ENCODE peak calls at places on chromosomes 16 and 17, in eight cellular contexts. One of them, this sample, is unnamed.

GRCh38 chr17:11889266-11889665 is 108.0 kb downstream of the ZNF18 start:
- DNase-seq in CD4-positive, alpha-beta T cell: no peak
- DNase-seq in neural progenitor cell: no peak
- DNase-seq in IMR-90: no peak
- DNase-seq in left lung: no peak
- DNase-seq in upper lobe of right lung: no peak
- DNase-seq in right atrium auricular region: no peak
- DNase-seq in Peyer's patch: no peak
- DNase-seq in this sample: no peak

GRCh38 chr16:57970319-57970718 is 609 bp downstream of the CNGB1 start:
- DNase-seq in IMR-90: no peak
- DNase-seq in Peyer's patch: no peak
- DNase-seq in upper lobe of right lung: no peak
- DNase-seq in right atrium auricular region: no peak
- DNase-seq in CD4-positive, alpha-beta T cell: no peak
- DNase-seq in left lung: no peak
- DNase-seq in neural progenitor cell: no peak
- DNase-seq in this sample: no peak

GRCh38 chr17:66675991-66676371 is 158.9 kb upstream of the CACNG5 start:
- DNase-seq in right atrium auricular region: no peak
- DNase-seq in IMR-90: no peak
- DNase-seq in neural progenitor cell: no peak
- DNase-seq in Peyer's patch: no peak
- DNase-seq in upper lobe of right lung: peak
- DNase-seq in left lung: peak
- DNase-seq in CD4-positive, alpha-beta T cell: no peak
- DNase-seq in this sample: no peak

GRCh38 chr16:85961988-85962915 is 63.3 kb downstream of the IRF8 start:
- DNase-seq in right atrium auricular region: no peak
- DNase-seq in Peyer's patch: no peak
- DNase-seq in neural progenitor cell: no peak
- DNase-seq in CD4-positive, alpha-beta T cell: no peak
- DNase-seq in left lung: no peak
- DNase-seq in IMR-90: no peak
- DNase-seq in upper lobe of right lung: no peak
- DNase-seq in this sample: no peak

GRCh38 chr16:70729292-70729691 is 43.4 kb upstream of the MTSS2 start:
- DNase-seq in IMR-90: no peak
- DNase-seq in Peyer's patch: no peak
- DNase-seq in right atrium auricular region: no peak
- DNase-seq in left lung: no peak
- DNase-seq in neural progenitor cell: no peak
- DNase-seq in CD4-positive, alpha-beta T cell: no peak
- DNase-seq in upper lobe of right lung: no peak
- DNase-seq in this sample: no peak

GRCh38 chr16:27286446-27286845 is 17.9 kb upstream of the NSMCE1 start:
- DNase-seq in upper lobe of right lung: no peak
- DNase-seq in IMR-90: peak
- DNase-seq in neural progenitor cell: no peak
- DNase-seq in CD4-positive, alpha-beta T cell: no peak
- DNase-seq in right atrium auricular region: peak
- DNase-seq in left lung: no peak
- DNase-seq in Peyer's patch: no peak
- DNase-seq in this sample: no peak

GRCh38 chr17:69918164-69918563 is 156.9 kb upstream of the KCNJ16 start:
- DNase-seq in upper lobe of right lung: no peak
- DNase-seq in IMR-90: no peak
- DNase-seq in CD4-positive, alpha-beta T cell: no peak
- DNase-seq in neural progenitor cell: no peak
- DNase-seq in Peyer's patch: no peak
- DNase-seq in left lung: no peak
- DNase-seq in right atrium auricular region: no peak
- DNase-seq in this sample: no peak

GRCh38 chr16:65071371-65072311 is 50.2 kb downstream of the CDH11 start:
- DNase-seq in IMR-90: peak
- DNase-seq in right atrium auricular region: peak
- DNase-seq in upper lobe of right lung: peak
- DNase-seq in neural progenitor cell: no peak
- DNase-seq in CD4-positive, alpha-beta T cell: no peak
- DNase-seq in left lung: no peak
- DNase-seq in Peyer's patch: peak
- DNase-seq in this sample: peak

GRCh38 chr17:17495448-17496188 is 577 bp downstream of the RASD1 start:
- DNase-seq in Peyer's patch: peak
- DNase-seq in left lung: no peak
- DNase-seq in upper lobe of right lung: peak
- DNase-seq in right atrium auricular region: peak
- DNase-seq in neural progenitor cell: peak
- DNase-seq in CD4-positive, alpha-beta T cell: no peak
- DNase-seq in IMR-90: peak
- DNase-seq in this sample: no peak

GRCh38 chr16:18948372-18949020 is 22.3 kb upstream of the SMG1 start:
- DNase-seq in Peyer's patch: no peak
- DNase-seq in neural progenitor cell: no peak
- DNase-seq in IMR-90: no peak
- DNase-seq in upper lobe of right lung: no peak
- DNase-seq in right atrium auricular region: no peak
- DNase-seq in CD4-positive, alpha-beta T cell: no peak
- DNase-seq in left lung: no peak
- DNase-seq in this sample: no peak

GRCh38 chr17:42284020-42284369 is 4.3 kb upstream of the STAT5A start:
- DNase-seq in left lung: no peak
- DNase-seq in Peyer's patch: no peak
- DNase-seq in IMR-90: no peak
- DNase-seq in right atrium auricular region: peak
- DNase-seq in CD4-positive, alpha-beta T cell: no peak
- DNase-seq in neural progenitor cell: no peak
- DNase-seq in upper lobe of right lung: no peak
- DNase-seq in this sample: no peak

GRCh38 chr16:27450836-27451341 is 48.9 kb downstream of the IL21R start:
- DNase-seq in CD4-positive, alpha-beta T cell: no peak
- DNase-seq in IMR-90: no peak
- DNase-seq in upper lobe of right lung: no peak
- DNase-seq in left lung: no peak
- DNase-seq in right atrium auricular region: no peak
- DNase-seq in neural progenitor cell: no peak
- DNase-seq in Peyer's patch: peak
- DNase-seq in this sample: no peak

GRCh38 chr17:48068491-48068961 is 20.4 kb downstream of the NFE2L1 start:
- DNase-seq in IMR-90: peak
- DNase-seq in neural progenitor cell: no peak
- DNase-seq in right atrium auricular region: no peak
- DNase-seq in CD4-positive, alpha-beta T cell: no peak
- DNase-seq in left lung: no peak
- DNase-seq in Peyer's patch: peak
- DNase-seq in upper lobe of right lung: no peak
- DNase-seq in this sample: no peak

GRCh38 chr17:1181769-1182137 is 2.0 kb upstream of the ABR start:
- DNase-seq in upper lobe of right lung: no peak
- DNase-seq in neural progenitor cell: no peak
- DNase-seq in Peyer's patch: no peak
- DNase-seq in left lung: no peak
- DNase-seq in right atrium auricular region: no peak
- DNase-seq in CD4-positive, alpha-beta T cell: no peak
- DNase-seq in IMR-90: peak
- DNase-seq in this sample: no peak
- H3K27ac ChIP-seq in upper lobe of right lung: no peak
- H3K27ac ChIP-seq in neural progenitor cell: no peak
- H3K27ac ChIP-seq in Peyer's patch: no peak
- H3K27ac ChIP-seq in left lung: no peak
- H3K27ac ChIP-seq in right atrium auricular region: no peak
- H3K27ac ChIP-seq in CD4-positive, alpha-beta T cell: no peak
- H3K27ac ChIP-seq in IMR-90: no peak
- H3K27ac ChIP-seq in this sample: no peak

GRCh38 chr16:4315185-4316102 is at the start of gene GLIS2:
- DNase-seq in left lung: peak
- DNase-seq in right atrium auricular region: no peak
- DNase-seq in Peyer's patch: peak
- DNase-seq in CD4-positive, alpha-beta T cell: no peak
- DNase-seq in IMR-90: peak
- DNase-seq in upper lobe of right lung: peak
- DNase-seq in neural progenitor cell: peak
- DNase-seq in this sample: peak
- H3K27ac ChIP-seq in left lung: peak
- H3K27ac ChIP-seq in right atrium auricular region: peak
- H3K27ac ChIP-seq in Peyer's patch: peak
- H3K27ac ChIP-seq in CD4-positive, alpha-beta T cell: no peak
- H3K27ac ChIP-seq in IMR-90: peak
- H3K27ac ChIP-seq in upper lobe of right lung: peak
- H3K27ac ChIP-seq in neural progenitor cell: no peak
- H3K27ac ChIP-seq in this sample: peak

GRCh38 chr16:72848045-72848410 is 199.9 kb downstream of the ZFHX3 start:
- DNase-seq in left lung: no peak
- DNase-seq in neural progenitor cell: no peak
- DNase-seq in upper lobe of right lung: no peak
- DNase-seq in IMR-90: no peak
- DNase-seq in Peyer's patch: no peak
- DNase-seq in right atrium auricular region: no peak
- DNase-seq in CD4-positive, alpha-beta T cell: no peak
- DNase-seq in this sample: no peak

GRCh38 chr16:72846594-72846993 is 201.3 kb downstream of the ZFHX3 start:
- DNase-seq in upper lobe of right lung: no peak
- DNase-seq in Peyer's patch: no peak
- DNase-seq in neural progenitor cell: no peak
- DNase-seq in left lung: no peak
- DNase-seq in IMR-90: no peak
- DNase-seq in CD4-positive, alpha-beta T cell: no peak
- DNase-seq in right atrium auricular region: no peak
- DNase-seq in this sample: no peak

GRCh38 chr16:72848759-72849664 is 198.9 kb downstream of the ZFHX3 start:
- DNase-seq in neural progenitor cell: peak
- DNase-seq in left lung: peak
- DNase-seq in upper lobe of right lung: peak
- DNase-seq in IMR-90: peak
- DNase-seq in Peyer's patch: peak
- DNase-seq in CD4-positive, alpha-beta T cell: no peak
- DNase-seq in right atrium auricular region: peak
- DNase-seq in this sample: no peak

GRCh38 chr16:72845322-72846020 is 202.5 kb downstream of the ZFHX3 start:
- DNase-seq in left lung: no peak
- DNase-seq in IMR-90: no peak
- DNase-seq in right atrium auricular region: no peak
- DNase-seq in neural progenitor cell: no peak
- DNase-seq in CD4-positive, alpha-beta T cell: no peak
- DNase-seq in upper lobe of right lung: no peak
- DNase-seq in Peyer's patch: no peak
- DNase-seq in this sample: no peak

DNA sequence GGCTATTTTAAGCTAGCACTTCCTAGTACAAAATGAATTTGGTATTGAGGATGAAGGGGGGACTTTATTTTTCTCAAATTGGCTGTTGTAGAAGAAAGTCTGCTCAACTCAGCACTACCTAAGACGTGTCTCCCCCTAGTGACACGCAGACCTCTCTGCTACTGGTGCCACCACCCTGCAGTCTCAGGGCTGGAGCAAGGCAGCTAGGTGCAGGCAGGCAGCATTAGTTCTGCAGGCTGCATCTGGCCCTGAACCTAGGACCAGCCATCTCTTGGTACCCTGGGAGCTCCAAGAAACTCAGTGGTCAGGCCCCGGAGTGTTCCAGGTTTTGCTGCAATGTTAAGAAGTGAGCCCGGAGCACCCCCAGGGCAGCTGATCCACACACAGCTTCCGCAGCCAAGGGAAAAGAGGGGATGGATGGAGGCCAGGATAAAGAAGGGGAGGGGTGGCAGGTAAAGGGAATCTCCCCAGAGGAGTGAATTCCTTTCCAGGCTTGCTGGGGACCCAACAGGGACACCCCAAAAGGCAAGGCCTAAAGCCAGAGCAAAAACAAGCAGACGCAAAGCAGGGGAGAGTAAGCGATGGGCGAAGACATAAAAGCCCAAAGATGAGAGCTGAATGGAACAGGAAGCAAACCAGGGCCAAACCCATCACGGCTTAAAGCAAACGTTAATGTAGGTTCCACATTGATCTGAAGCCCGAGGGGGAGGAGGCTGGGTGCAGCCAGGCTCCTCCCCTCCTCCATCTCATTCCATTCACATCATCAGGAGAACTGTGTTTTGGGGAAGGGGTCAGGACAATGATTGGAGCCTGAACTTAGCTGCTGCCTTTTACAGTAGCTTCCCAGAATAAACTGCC is 200.5 kb downstream of the ZFHX3 start:
- DNase-seq in CD4-positive, alpha-beta T cell: no peak
- DNase-seq in IMR-90: peak
- DNase-seq in Peyer's patch: no peak
- DNase-seq in upper lobe of right lung: no peak
- DNase-seq in left lung: no peak
- DNase-seq in right atrium auricular region: no peak
- DNase-seq in neural progenitor cell: peak
- DNase-seq in this sample: no peak
- H3K27ac ChIP-seq in CD4-positive, alpha-beta T cell: no peak
- H3K27ac ChIP-seq in IMR-90: no peak
- H3K27ac ChIP-seq in Peyer's patch: peak
- H3K27ac ChIP-seq in upper lobe of right lung: peak
- H3K27ac ChIP-seq in left lung: no peak
- H3K27ac ChIP-seq in right atrium auricular region: peak
- H3K27ac ChIP-seq in neural progenitor cell: no peak
- H3K27ac ChIP-seq in this sample: no peak

DNA sequence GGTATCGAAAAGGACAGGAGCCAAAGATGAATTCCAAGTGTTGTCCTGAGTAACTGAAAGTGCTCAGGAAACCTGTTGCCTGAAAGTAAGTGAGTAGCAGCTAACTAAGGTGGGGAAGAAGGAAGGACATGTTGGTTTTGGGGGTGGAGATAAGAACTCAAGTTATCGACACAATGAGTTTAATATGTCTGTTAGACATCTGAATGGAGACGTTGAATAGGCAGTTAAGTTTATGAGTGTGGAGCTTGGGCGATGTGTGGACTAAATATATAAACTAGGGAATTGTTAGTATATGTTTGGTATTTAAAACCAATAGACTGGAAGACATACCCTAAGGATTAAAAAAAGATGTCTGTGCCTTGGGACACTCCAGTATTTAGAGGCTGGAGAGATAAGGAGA is 82.7 kb upstream of the ASIC2 start:
- DNase-seq in IMR-90: no peak
- DNase-seq in left lung: no peak
- DNase-seq in CD4-positive, alpha-beta T cell: no peak
- DNase-seq in neural progenitor cell: no peak
- DNase-seq in upper lobe of right lung: no peak
- DNase-seq in Peyer's patch: no peak
- DNase-seq in right atrium auricular region: no peak
- DNase-seq in this sample: no peak
- H3K27ac ChIP-seq in IMR-90: no peak
- H3K27ac ChIP-seq in left lung: no peak
- H3K27ac ChIP-seq in CD4-positive, alpha-beta T cell: no peak
- H3K27ac ChIP-seq in neural progenitor cell: no peak
- H3K27ac ChIP-seq in upper lobe of right lung: no peak
- H3K27ac ChIP-seq in Peyer's patch: no peak
- H3K27ac ChIP-seq in right atrium auricular region: no peak
- H3K27ac ChIP-seq in this sample: no peak

GRCh38 chr17:15232517-15232915 is 32.6 kb downstream of the PMP22 start:
- DNase-seq in IMR-90: no peak
- DNase-seq in left lung: no peak
- DNase-seq in neural progenitor cell: no peak
- DNase-seq in right atrium auricular region: no peak
- DNase-seq in upper lobe of right lung: no peak
- DNase-seq in CD4-positive, alpha-beta T cell: no peak
- DNase-seq in Peyer's patch: no peak
- DNase-seq in this sample: no peak
- H3K27ac ChIP-seq in IMR-90: no peak
- H3K27ac ChIP-seq in left lung: no peak
- H3K27ac ChIP-seq in neural progenitor cell: no peak
- H3K27ac ChIP-seq in right atrium auricular region: peak
- H3K27ac ChIP-seq in upper lobe of right lung: no peak
- H3K27ac ChIP-seq in CD4-positive, alpha-beta T cell: no peak
- H3K27ac ChIP-seq in Peyer's patch: no peak
- H3K27ac ChIP-seq in this sample: peak

This sample was measured in substantia nigra.